ENCODE peak calls at places on chromosomes 3 and 15, in four cellular contexts. X, M, A and T are unnamed samples.

GRCh38 chr3:136728918-136729317 is 23.3 kb downstream of the STAG1 start:
- DNase-seq in X (peak), M (no peak), A (no peak), T (peak)

GRCh38 chr15:62360286-62360685 is 195.2 kb upstream of the C2CD4B start:
- DNase-seq in X (no peak), M (no peak), A (no peak), T (no peak)

GRCh38 chr3:50405249-50405648 is 45.9 kb upstream of the TMEM115 start:
- DNase-seq in X (no peak), M (peak), A (no peak), T (no peak)

GRCh38 chr3:13879946-13880810 is at the start of gene WNT7A:
- DNase-seq in X (no peak), M (peak), A (no peak), T (no peak)

GRCh38 chr3:89654031-89654430 is 546.6 kb downstream of the EPHA3 start:
- DNase-seq in X (no peak), M (no peak), A (no peak), T (no peak)

GRCh38 chr3:78791745-78792144 is 976.1 kb downstream of the ROBO1 start:
- DNase-seq in X (no peak), M (no peak), A (no peak), T (no peak)

GRCh38 chr3:196902296-196902695 is 34.6 kb downstream of the SENP5 start:
- DNase-seq in X (no peak), M (no peak), A (no peak), T (no peak)

GRCh38 chr3:87501076-87501475 is 224.7 kb upstream of the POU1F1 start:
- DNase-seq in X (no peak), M (no peak), A (no peak), T (no peak)

GRCh38 chr3:121411554-121411953 is 134.2 kb downstream of the POLQ start:
- DNase-seq in X (no peak), M (no peak), A (no peak), T (peak)

GRCh38 chr15:65077981-65078352 is 1.4 kb downstream of the KBTBD13 start:
- DNase-seq in X (peak), M (peak), A (no peak), T (no peak)

GRCh38 chr3:72375237-72376154 is 472.7 kb downstream of the SHQ1 start:
- DNase-seq in X (no peak), M (no peak), A (no peak), T (no peak)

GRCh38 chr3:197503652-197504051 is 52.1 kb downstream of the BDH1 start:
- DNase-seq in X (no peak), M (no peak), A (no peak), T (no peak)

GRCh38 chr3:191627064-191627463 is 166.1 kb downstream of the PYDC2 start:
- DNase-seq in X (no peak), M (no peak), A (no peak), T (no peak)

GRCh38 chr15:68656438-68656739 is 77.6 kb downstream of the CORO2B start:
- DNase-seq in X (no peak), M (no peak), A (no peak), T (no peak)

GRCh38 chr3:129344540-129345220 is 66.0 kb downstream of the HMCES start:
- DNase-seq in X (peak), M (peak), A (no peak), T (no peak)

GRCh38 chr3:39264053-39264452 is 15.8 kb downstream of the CX3CR1 start:
- DNase-seq in X (no peak), M (no peak), A (no peak), T (no peak)

GRCh38 chr3:109773006-109773405 is 435.7 kb upstream of the DPPA4 start:
- DNase-seq in X (no peak), M (no peak), A (no peak), T (no peak)

GRCh38 chr3:32596926-32597369 is 26.3 kb upstream of the DYNC1LI1 start:
- DNase-seq in X (peak), M (no peak), A (no peak), T (no peak)

GRCh38 chr3:99625643-99626414 is 12.6 kb upstream of the COL8A1 start:
- DNase-seq in X (no peak), M (no peak), A (no peak), T (no peak)

GRCh38 chr3:33166095-33166494 is 52.3 kb downstream of the CRTAP start:
- DNase-seq in X (no peak), M (no peak), A (no peak), T (no peak)

GRCh38 chr3:145620002-145620401 is 541.0 kb downstream of the PLOD2 start:
- DNase-seq in X (no peak), M (no peak), A (no peak), T (no peak)

GRCh38 chr3:73559730-73560129 is 65.0 kb downstream of the PDZRN3 start:
- DNase-seq in X (no peak), M (no peak), A (no peak), T (no peak)

GRCh38 chr15:26758079-26758478 is 14.8 kb downstream of the GABRB3 start:
- DNase-seq in X (no peak), M (no peak), A (no peak), T (no peak)

GRCh38 chr3:185934726-185935464 is 2.9 kb downstream of the TRA2B start:
- DNase-seq in X (no peak), M (no peak), A (no peak), T (no peak)

GRCh38 chr3:140580746-140581145 is 97.1 kb upstream of the TRIM42 start:
- DNase-seq in X (no peak), M (no peak), A (no peak), T (no peak)

GRCh38 chr3:64152100-64152499 is 73.2 kb downstream of the PRICKLE2 start:
- DNase-seq in X (peak), M (no peak), A (no peak), T (peak)

GRCh38 chr15:78830514-78831228 is 19.4 kb upstream of the ADAMTS7 start:
- DNase-seq in X (no peak), M (no peak), A (no peak), T (no peak)

GRCh38 chr15:92780816-92781215 is 119.3 kb upstream of the CHD2 start:
- DNase-seq in X (no peak), M (no peak), A (no peak), T (no peak)

GRCh38 chr3:144045766-144046165 is 74.1 kb downstream of the DIPK2A start:
- DNase-seq in X (no peak), M (no peak), A (no peak), T (no peak)

GRCh38 chr15:58515807-58516206 is 84.0 kb downstream of the LIPC start:
- DNase-seq in X (no peak), M (no peak), A (peak), T (no peak)

GRCh38 chr15:25937796-25938195 is 74.7 kb upstream of the ATP10A start:
- DNase-seq in X (no peak), M (no peak), A (no peak), T (no peak)

GRCh38 chr3:14093831-14094230 is 30.8 kb downstream of the CHCHD4 start:
- DNase-seq in X (no peak), M (no peak), A (no peak), T (no peak)

GRCh38 chr15:101637549-101638318 is 14.4 kb downstream of the TM2D3 start:
- DNase-seq in X (no peak), M (no peak), A (no peak), T (no peak)

GRCh38 chr15:101637038-101637437 is 15.1 kb downstream of the TM2D3 start:
- DNase-seq in X (no peak), M (no peak), A (no peak), T (no peak)

GRCh38 chr15:101641894-101642293 is 10.3 kb downstream of the TM2D3 start:
- DNase-seq in X (peak), M (no peak), A (no peak), T (no peak)

GRCh38 chr15:101642361-101642760 is 9.8 kb downstream of the TM2D3 start:
- DNase-seq in X (peak), M (no peak), A (no peak), T (no peak)

DNA sequence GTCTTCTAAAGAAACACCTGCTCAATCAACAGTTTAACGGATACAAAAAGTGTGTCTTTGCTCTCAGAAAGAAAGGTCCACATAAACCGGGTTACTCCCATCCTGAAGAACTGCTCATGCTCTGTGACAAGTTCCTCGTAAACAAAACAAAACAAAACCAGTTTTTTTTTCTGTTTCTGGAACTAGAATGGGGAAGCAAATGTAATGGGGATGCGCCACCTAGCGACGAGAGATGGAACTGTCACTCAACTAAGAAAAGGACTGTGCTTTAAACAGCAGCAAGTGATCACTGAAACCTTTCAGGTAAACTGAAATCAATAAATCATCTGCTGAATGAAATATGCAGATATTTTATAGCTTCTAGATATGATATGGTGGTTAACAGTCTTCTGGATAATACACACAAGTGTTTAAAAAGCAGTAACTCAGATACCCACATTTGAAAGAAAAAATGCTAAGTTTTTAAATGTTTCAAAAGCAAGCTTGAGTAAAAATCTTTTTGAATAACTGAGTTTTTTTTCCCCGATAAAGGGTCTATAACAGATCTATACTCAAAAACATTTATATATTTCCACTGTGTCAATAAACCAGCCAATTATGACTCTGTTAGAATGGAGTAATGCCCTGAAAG is 10.9 kb downstream of the TM2D3 start:
- DNase-seq in X (peak), M (peak), A (peak), T (peak)
- TF ChIP-seq CTCF in X (peak), M (peak), A (peak), T (peak)

DNA sequence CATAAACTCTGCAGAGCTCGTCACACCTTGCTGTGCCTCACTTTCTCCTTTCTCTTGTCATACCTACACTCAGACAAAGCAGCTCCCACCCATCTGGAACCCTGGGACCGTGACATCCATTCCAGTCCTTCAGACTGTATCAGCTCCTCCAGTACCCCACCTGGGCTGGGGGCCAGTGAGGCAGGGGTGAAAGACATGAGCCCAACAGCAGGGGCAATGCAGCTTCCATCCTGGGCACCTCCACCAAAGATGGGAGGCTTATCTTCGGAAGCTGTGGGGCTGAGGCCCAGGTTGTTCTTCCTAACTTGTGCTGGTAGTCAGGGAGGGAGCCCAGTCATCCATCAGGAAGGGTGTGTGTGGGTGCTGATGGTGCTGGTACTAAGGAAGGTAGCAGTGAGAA is 109.2 kb downstream of the EEFSEC start:
- DNase-seq in X (no peak), M (no peak), A (no peak), T (no peak)
- TF ChIP-seq CTCF in X (no peak), M (no peak), A (no peak), T (no peak)

GRCh38 chr3:133938770-133939495 is 43.3 kb upstream of the RAB6B start:
- DNase-seq in X (peak), M (no peak), A (no peak), T (no peak)
- TF ChIP-seq CTCF in X (peak), M (no peak), A (no peak), T (peak)

DNA sequence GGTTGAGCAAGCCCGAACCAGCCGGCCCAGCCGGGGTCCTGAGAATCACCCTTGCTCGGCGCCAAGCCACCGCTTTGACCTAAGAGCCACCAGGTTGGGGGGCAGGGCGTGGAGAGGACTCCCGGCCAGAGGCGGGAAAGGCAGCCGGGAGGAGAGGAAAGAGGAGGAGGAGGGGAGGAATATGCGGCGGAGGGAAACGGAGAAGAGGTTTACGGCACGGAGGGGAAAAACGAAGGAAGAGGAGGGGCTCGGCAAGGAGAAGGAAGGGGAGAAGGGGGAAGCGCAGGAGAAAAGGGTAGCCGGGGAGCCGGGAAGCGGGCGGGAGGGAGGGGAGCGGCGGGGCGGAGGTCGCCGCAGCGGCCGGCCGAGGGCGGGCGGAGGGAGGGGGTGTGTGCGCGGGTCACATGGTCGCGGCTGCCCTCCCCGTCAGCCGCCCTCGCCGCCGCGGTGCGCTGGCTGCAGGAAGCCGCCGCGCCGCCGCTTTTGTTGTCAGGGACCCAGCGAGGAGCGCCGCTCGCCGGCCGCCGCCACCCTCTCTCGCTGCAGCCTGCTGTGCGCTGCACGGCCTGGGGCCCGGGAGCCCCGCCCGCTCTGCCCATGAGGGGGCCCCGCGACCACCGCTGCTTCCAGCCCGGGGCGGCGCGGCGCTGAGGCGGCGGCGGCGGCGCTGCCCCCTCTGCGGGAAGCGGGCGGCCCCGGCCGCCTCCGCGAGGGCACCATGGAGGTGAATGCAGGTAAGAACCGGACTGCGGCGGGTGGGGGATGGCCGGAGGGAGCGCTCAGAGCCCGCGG is at the start of gene NR1D2:
- DNase-seq in X (peak), M (peak), A (peak), T (peak)
- TF ChIP-seq CTCF in X (no peak), M (no peak), A (no peak), T (no peak)

DNA sequence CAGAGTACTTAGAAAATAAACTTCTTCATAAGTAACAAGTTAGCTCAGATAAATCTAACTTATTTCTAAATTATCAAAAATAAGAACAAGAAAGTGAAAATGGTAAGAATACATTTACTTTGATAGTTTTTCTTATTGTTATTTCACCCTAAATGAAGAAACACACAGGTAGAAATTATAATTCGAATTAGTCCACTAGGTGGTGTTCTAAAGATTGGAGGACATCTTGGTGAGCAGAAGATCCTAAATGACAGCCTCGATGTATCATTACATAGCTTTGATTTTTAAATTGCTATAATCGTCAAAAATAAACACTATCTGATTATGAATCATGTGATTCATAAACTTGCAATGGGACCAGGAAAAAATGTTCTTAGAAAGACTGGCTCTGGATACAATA is 280.8 kb upstream of the UBE2E2 start:
- DNase-seq in X (peak), M (no peak), A (no peak), T (no peak)
- TF ChIP-seq CTCF in X (peak), M (no peak), A (no peak), T (peak)

DNA sequence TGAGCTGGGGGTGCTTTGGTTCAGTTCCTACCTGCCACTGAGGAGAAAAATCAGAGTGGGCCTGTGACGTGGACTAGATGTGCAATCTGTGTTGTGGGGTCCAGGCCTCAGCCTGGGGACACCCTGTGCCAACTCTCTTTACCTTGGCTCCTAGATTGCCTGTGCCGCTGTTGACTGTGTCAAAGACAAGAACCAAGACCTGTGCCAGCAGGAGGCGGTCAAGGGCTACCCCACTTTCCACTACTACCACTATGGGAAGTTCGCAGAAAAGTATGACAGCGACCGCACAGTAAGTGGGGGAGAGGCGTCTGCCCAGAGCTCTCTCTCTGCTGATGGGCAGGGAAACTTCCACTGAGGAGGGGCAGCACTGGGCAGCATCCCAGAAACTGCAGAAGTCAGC is 40.6 kb upstream of the SEC22A start:
- DNase-seq in X (no peak), M (peak), A (no peak), T (no peak)
- TF ChIP-seq CTCF in X (peak), M (no peak), A (no peak), T (peak)

DNA sequence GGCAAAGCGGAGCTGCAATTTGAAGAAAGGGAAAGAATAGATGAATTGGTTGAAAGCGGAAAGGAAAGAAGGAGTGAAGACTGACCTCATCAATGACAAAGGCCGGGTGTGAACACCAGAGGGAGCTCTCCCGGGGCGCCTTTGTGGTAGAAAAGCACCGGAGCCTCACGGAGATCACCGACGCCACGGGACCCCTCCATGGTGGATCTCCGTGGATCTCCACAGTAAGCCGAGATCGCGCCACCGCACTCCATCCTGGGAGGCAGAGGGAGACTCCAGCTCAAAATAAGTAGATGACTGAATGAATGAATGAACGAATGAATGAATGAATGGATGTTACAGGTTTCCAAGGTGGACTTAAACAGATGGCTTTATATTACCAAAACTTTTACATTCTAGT is 25.0 kb downstream of the GPR160 start:
- DNase-seq in X (no peak), M (peak), A (no peak), T (no peak)
- TF ChIP-seq CTCF in X (no peak), M (no peak), A (no peak), T (peak)